ENCODE peak calls at places on chromosomes 11 and 22, in seven cellular contexts. K is amygdala, G is T follicular helper cell, H is occipital lobe, U is dorsolateral prefrontal cortex, T is nephron progenitor cell, Y is adrenal gland. E is an unnamed sample.

GRCh38 chr11:85725510-85726258 is 39.7 kb upstream of the CCDC89 start:
- DNase-seq in K (no peak), G (no peak), H (no peak), U (no peak), T (no peak), Y (no peak), E (no peak)

GRCh38 chr22:44351685-44352377 is 39.1 kb upstream of the SHISAL1 start:
- DNase-seq in K (no peak), G (no peak), H (no peak), U (no peak), T (no peak), Y (peak), E (no peak)

GRCh38 chr11:32255876-32256275 is 165.0 kb downstream of the RCN1 start:
- DNase-seq in K (no peak), G (no peak), H (no peak), U (no peak), T (no peak), Y (no peak), E (no peak)

GRCh38 chr11:106344392-106344791 is 266.9 kb downstream of the AASDHPPT start:
- DNase-seq in K (no peak), G (no peak), H (no peak), U (no peak), T (no peak), Y (no peak), E (no peak)

GRCh38 chr22:43823353-43823908 is 11.3 kb upstream of the EFCAB6 start:
- DNase-seq in K (no peak), G (no peak), H (peak), U (no peak), T (no peak), Y (no peak), E (peak)

GRCh38 chr11:72012091-72012630 is 13.5 kb downstream of the IL18BP start:
- DNase-seq in K (no peak), G (no peak), H (no peak), U (no peak), T (no peak), Y (no peak), E (no peak)

GRCh38 chr22:46522743-46523300 is 14.6 kb downstream of the CELSR1 start:
- DNase-seq in K (no peak), G (no peak), H (no peak), U (no peak), T (no peak), Y (no peak), E (no peak)

GRCh38 chr22:43520632-43521039 is 108.8 kb downstream of the MPPED1 start:
- DNase-seq in K (no peak), G (no peak), H (no peak), U (no peak), T (no peak), Y (no peak), E (no peak)

GRCh38 chr11:2746401-2747230 is 46.8 kb upstream of the KCNQ1OT1 start:
- DNase-seq in K (no peak), G (no peak), H (no peak), U (peak), T (no peak), Y (no peak), E (no peak)

GRCh38 chr11:118138839-118139420 is 13.7 kb downstream of the SCN4B start:
- DNase-seq in K (no peak), G (no peak), H (no peak), U (no peak), T (no peak), Y (no peak), E (peak)

GRCh38 chr11:100942016-100942415 is 187.6 kb downstream of the PGR start:
- DNase-seq in K (no peak), G (no peak), H (no peak), U (no peak), T (no peak), Y (peak), E (no peak)

GRCh38 chr11:77395460-77396175 is 78.3 kb downstream of the PAK1 start:
- DNase-seq in K (no peak), G (no peak), H (no peak), U (no peak), T (no peak), Y (no peak), E (no peak)

GRCh38 chr22:27139935-27140493 is 482.6 kb downstream of the MIAT start:
- DNase-seq in K (no peak), G (no peak), H (no peak), U (no peak), T (no peak), Y (peak), E (peak)

GRCh38 chr11:106624377-106624776 is 393.9 kb downstream of the GUCY1A2 start:
- DNase-seq in K (no peak), G (no peak), H (no peak), U (no peak), T (no peak), Y (no peak), E (no peak)

GRCh38 chr22:25942989-25943411 is 201.0 kb downstream of the MYO18B start:
- DNase-seq in K (peak), G (no peak), H (peak), U (peak), T (no peak), Y (peak), E (no peak)

GRCh38 chr11:66207816-66208215 is 60.6 kb upstream of the RAB1B start:
- DNase-seq in K (no peak), G (no peak), H (no peak), U (no peak), T (no peak), Y (no peak), E (no peak)

GRCh38 chr11:62905286-62905685 is 15.9 kb downstream of the CHRM1 start:
- DNase-seq in K (no peak), G (no peak), H (no peak), U (no peak), T (no peak), Y (no peak), E (no peak)

GRCh38 chr11:119794756-119795155 is 65.8 kb upstream of the NECTIN1 start:
- DNase-seq in K (no peak), G (no peak), H (no peak), U (no peak), T (no peak), Y (no peak), E (no peak)

GRCh38 chr11:11372461-11372860 is 19.4 kb upstream of the CSNK2A3 start:
- DNase-seq in K (no peak), G (no peak), H (no peak), U (no peak), T (no peak), Y (no peak), E (no peak)